ENCODE peak calls at places on chromosome 17, in five cellular contexts. J, Y, M, X and G are unnamed samples.

GRCh38 chr17:51961689-51962088 is 196.8 kb downstream of the CA10 start:
- DNase-seq in J (no peak), Y (no peak), M (no peak), X (no peak), G (no peak)

GRCh38 chr17:76378548-76379274 is 5.7 kb upstream of the SPHK1 start:
- DNase-seq in J (no peak), Y (no peak), M (no peak), X (no peak), G (no peak)

GRCh38 chr17:1108560-1108809 is 71.3 kb downstream of the ABR start:
- DNase-seq in J (no peak), Y (no peak), M (no peak), X (no peak), G (no peak)

GRCh38 chr17:50056961-50057330 is 1.0 kb downstream of the ITGA3 start:
- DNase-seq in J (no peak), Y (no peak), M (no peak), X (no peak), G (no peak)

GRCh38 chr17:80662557-80662956 is 117.9 kb downstream of the RPTOR start:
- DNase-seq in J (no peak), Y (no peak), M (no peak), X (no peak), G (no peak)

GRCh38 chr17:38883592-38884526 is 14.0 kb downstream of the LASP1 start:
- DNase-seq in J (no peak), Y (no peak), M (no peak), X (no peak), G (no peak)

GRCh38 chr17:7842950-7843535 is 9.0 kb downstream of the KDM6B start:
- DNase-seq in J (no peak), Y (peak; percentile 90), M (no peak), X (no peak), G (peak; percentile 86)

GRCh38 chr17:50363217-50364060 is 9.5 kb downstream of the MRPL27 start:
- DNase-seq in J (no peak), Y (no peak), M (no peak), X (peak; percentile 7), G (no peak)

GRCh38 chr17:74964246-74964761 is 8.3 kb downstream of the HID1 start:
- DNase-seq in J (no peak), Y (no peak), M (no peak), X (no peak), G (no peak)

GRCh38 chr17:8753976-8754440 is 4.3 kb downstream of the SPDYE4 start:
- DNase-seq in J (no peak), Y (no peak), M (no peak), X (no peak), G (no peak)

GRCh38 chr17:78680436-78680835 is 101.6 kb downstream of the CYTH1 start:
- DNase-seq in J (no peak), Y (no peak), M (no peak), X (no peak), G (no peak)

GRCh38 chr17:7014995-7015586 is 2.7 kb downstream of the RNASEK start:
- DNase-seq in J (peak; percentile 77), Y (no peak), M (peak; percentile 75), X (no peak), G (no peak)

GRCh38 chr17:2087597-2088211 is 32.8 kb downstream of the HIC1 start:
- DNase-seq in J (no peak), Y (no peak), M (peak; percentile 35), X (no peak), G (no peak)

GRCh38 chr17:68029512-68030215 is 5.9 kb upstream of the KPNA2 start:
- DNase-seq in J (no peak), Y (no peak), M (no peak), X (peak; percentile 27), G (no peak)

GRCh38 chr17:5870231-5870953 is 199.8 kb upstream of the WSCD1 start:
- DNase-seq in J (no peak), Y (no peak), M (no peak), X (no peak), G (no peak)

GRCh38 chr17:68398731-68399637 is 58.3 kb downstream of the WIPI1 start:
- DNase-seq in J (no peak), Y (peak; percentile 61), M (no peak), X (peak; percentile 32), G (peak; percentile 38)